ENCODE peak calls at places on chromosomes 13 and 19, in seven cellular contexts. X is CD4-positive, alpha-beta memory T cell; P is kidney; I is spleen; W is Karpas-422; J is psoas muscle; H is dorsolateral prefrontal cortex. Z is an unnamed sample.

GRCh38 chr19:12789098-12789903 is 2.0 kb upstream of the JUNB start:
- DNase-seq in W (peak; percentile 53), J (no peak), H (no peak), X (peak; percentile 25), I (no peak), P (no peak), Z (no peak)

GRCh38 chr19:42207767-42208259 is 9.7 kb downstream of the DEDD2 start:
- DNase-seq in X (no peak), P (peak; percentile 32), I (no peak), H (no peak), W (no peak), J (no peak), Z (peak; percentile 45)

GRCh38 chr13:75454497-75454896 is 27.5 kb downstream of the TBC1D4 start:
- DNase-seq in I (no peak), X (no peak), P (no peak), J (no peak), H (no peak), W (no peak), Z (peak; percentile 43)

GRCh38 chr19:18612772-18613588 is at the start of gene TMEM59L:
- DNase-seq in I (peak; percentile 79), J (no peak), X (peak; percentile 56), P (peak; percentile 77), H (peak; percentile 82), W (no peak), Z (no peak)

GRCh38 chr13:46684287-46685001 is 112.5 kb downstream of the ESD start:
- DNase-seq in J (no peak), H (no peak), I (no peak), W (no peak), P (no peak), X (no peak), Z (no peak)

GRCh38 chr13:30045916-30046704 is 195.7 kb upstream of the UBL3 start:
- DNase-seq in I (no peak), P (no peak), X (no peak), J (no peak), H (no peak), W (no peak), Z (no peak)

GRCh38 chr13:88627071-88627470 is 955.9 kb downstream of the SLITRK5 start:
- DNase-seq in W (no peak), I (no peak), J (no peak), P (no peak), X (no peak), H (no peak), Z (peak; percentile 12)

GRCh38 chr13:79780240-79780639 is 299.3 kb downstream of the NDFIP2 start:
- DNase-seq in I (no peak), P (no peak), J (no peak), H (no peak), W (no peak), X (no peak), Z (no peak)

GRCh38 chr19:24140099-24140498 is 53.1 kb downstream of the ZNF254 start:
- DNase-seq in W (no peak), J (no peak), H (no peak), I (no peak), X (no peak), P (no peak), Z (peak; percentile 82)

GRCh38 chr13:95485518-95486144 is 66.9 kb upstream of the CLDN10 start:
- DNase-seq in J (no peak), P (no peak), H (no peak), X (no peak), I (no peak), W (no peak), Z (no peak)

GRCh38 chr19:19074172-19074905 is 10.5 kb downstream of the SLC25A42 start:
- DNase-seq in J (no peak), I (no peak), H (no peak), W (no peak), P (no peak), X (no peak), Z (no peak)

GRCh38 chr19:39497850-39498261 is 891 bp upstream of the DLL3 start:
- DNase-seq in P (no peak), J (no peak), W (peak; percentile 69), H (no peak), I (no peak), X (no peak), Z (no peak)

GRCh38 chr13:50463662-50464061 is 379.8 kb downstream of the DLEU7 start:
- DNase-seq in H (no peak), I (no peak), X (no peak), J (no peak), W (no peak), P (no peak), Z (no peak)

GRCh38 chr19:21922276-21922675 is 86.3 kb upstream of the ZNF43 start:
- DNase-seq in X (no peak), I (no peak), J (no peak), P (no peak), W (no peak), H (no peak), Z (no peak)

GRCh38 chr13:108929532-108929931 is 300.1 kb downstream of the MYO16 start:
- DNase-seq in W (no peak), P (no peak), J (no peak), X (no peak), I (no peak), H (no peak), Z (no peak)

GRCh38 chr13:114285166-114285808 is 3.9 kb downstream of the UPF3A start:
- DNase-seq in H (no peak), X (no peak), W (no peak), J (no peak), I (peak; percentile 49), P (no peak), Z (peak; percentile 26)

GRCh38 chr13:111253334-111253872 is 67.0 kb upstream of the TEX29 start:
- DNase-seq in I (no peak), P (no peak), W (no peak), X (no peak), H (no peak), J (no peak), Z (no peak)

GRCh38 chr13:88188986-88189385 is 517.8 kb downstream of the SLITRK5 start:
- DNase-seq in W (no peak), P (no peak), X (no peak), H (no peak), J (no peak), I (no peak), Z (no peak)

DNA sequence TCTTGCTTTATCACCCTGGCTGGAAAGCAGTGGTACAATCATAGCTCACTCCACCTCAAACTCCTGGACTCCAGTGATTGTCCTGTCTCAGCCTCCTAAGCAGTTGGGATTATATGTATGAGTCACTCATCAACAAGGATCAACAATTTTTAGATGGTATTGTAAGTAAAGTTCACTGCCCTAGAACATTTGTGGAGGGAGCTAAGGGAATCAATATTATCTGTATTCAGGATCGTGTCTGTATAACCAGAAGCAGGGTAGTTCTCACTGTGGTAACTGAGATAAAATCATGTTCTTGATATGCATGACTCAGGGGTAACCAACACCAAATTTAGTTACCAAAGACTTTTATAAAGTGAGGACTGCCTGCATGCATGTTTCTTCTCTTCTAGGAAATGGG is 27.0 kb downstream of the ZMYM5 start:
- DNase-seq in J (no peak), P (no peak), I (no peak), W (no peak), H (no peak), X (no peak), Z (no peak)
- H3K27ac ChIP-seq in J (no peak overlapping the region), P (no peak overlapping the region), I (no peak overlapping the region), W (no peak overlapping the region), H (no peak overlapping the region), X (no peak overlapping the region), Z (no peak overlapping the region)

GRCh38 chr19:2047076-2047448 is 4.0 kb downstream of the MKNK2 start:
- DNase-seq in P (no peak), X (no peak), W (no peak), I (no peak), J (no peak), H (peak; percentile 4), Z (no peak)
- H3K27ac ChIP-seq in P (peak overlapping the region; percentile 23), X (peak overlapping the region; percentile 89), W (peak overlapping the region; percentile 93), I (peak overlapping the region; percentile 96), J (peak overlapping the region; percentile 98), H (peak overlapping the region; percentile 94), Z (peak overlapping the region; percentile 76)

DNA sequence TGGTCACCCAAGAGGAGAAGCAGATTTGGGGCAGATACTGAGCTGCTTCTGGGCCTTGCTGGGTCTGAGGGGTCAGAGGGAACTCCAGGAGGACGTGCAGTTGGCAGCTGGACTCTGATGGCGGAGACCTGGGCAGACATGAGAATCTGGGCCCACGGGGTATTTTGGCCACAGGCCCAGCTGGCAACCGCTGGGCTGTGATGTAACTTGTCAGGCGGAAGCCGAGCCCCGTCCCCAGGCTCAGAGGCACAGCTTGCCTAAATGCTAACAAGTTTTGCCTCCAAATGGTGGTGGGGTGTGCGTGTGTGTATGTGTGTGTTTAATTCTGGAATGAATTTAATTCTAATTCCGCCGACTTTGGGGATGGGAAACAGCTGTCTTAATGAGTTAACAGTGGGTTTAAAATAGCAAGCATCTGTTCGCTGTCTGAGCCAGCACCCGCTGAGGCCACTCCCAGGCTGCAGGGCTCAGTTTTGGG is 11.6 kb downstream of the ZNRF4 start:
- DNase-seq in X (no peak), W (no peak), J (no peak), P (no peak), I (no peak), H (no peak), Z (no peak)
- H3K27ac ChIP-seq in X (no peak overlapping the region), W (no peak overlapping the region), J (no peak overlapping the region), P (no peak overlapping the region), I (no peak overlapping the region), H (no peak overlapping the region), Z (no peak overlapping the region)

DNA sequence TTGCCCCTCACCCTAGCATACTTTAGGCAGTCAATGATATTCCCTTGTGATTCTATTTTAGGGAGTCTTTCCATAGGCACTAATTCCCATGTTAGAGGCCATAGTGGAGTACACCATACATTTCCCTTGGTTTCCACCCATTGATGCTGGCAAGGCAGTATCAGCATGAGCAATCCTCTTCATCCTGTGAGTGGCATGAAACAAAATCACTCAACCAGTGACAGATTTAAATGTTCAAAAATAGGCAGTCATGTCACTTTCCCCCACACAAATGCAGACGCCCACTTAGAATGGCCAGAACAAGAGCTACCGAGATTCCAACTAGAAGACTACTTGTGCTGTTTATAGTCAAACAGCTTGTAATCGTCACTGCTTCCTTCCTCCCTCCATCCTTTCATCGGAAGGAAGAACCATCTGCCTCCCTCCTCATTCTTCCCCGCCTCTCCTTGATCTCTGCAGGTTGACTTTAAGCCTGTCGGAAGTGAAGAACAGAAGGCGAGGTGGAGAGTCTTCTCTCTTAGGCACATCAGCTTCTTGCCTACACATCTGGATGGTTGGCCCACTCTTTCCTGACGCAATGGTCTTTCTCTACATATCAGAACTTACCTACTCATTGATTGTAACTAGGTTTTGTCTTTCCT is 22.5 kb downstream of the RASL11A start:
- DNase-seq in P (no peak), I (no peak), W (peak; percentile 49), H (no peak), J (no peak), X (peak; percentile 24), Z (no peak)
- H3K27ac ChIP-seq in P (no peak overlapping the region), I (peak overlapping the region; percentile 39), W (no peak overlapping the region), H (no peak overlapping the region), J (no peak overlapping the region), X (peak overlapping the region; percentile 1), Z (no peak overlapping the region)